ENCODE peak calls at places on chromosomes 6 and 20, in six cellular contexts. P is A549; E is GM20000; T is CD8-positive, alpha-beta T cell; Q is Panc1; K is GM23338. V is an unnamed sample.

GRCh38 chr20:43186312-43186711 is 3.4 kb downstream of the PTPRT start:
- DNase-seq in K (no peak), Q (no peak), E (no peak), P (no peak), T (no peak), V (no peak)

GRCh38 chr20:8853805-8854338 is 215.0 kb upstream of the PLCB4 start:
- DNase-seq in K (peak; percentile 87), P (peak; percentile 70), T (no peak), Q (peak; percentile 51), E (peak; percentile 45), V (no peak)

GRCh38 chr6:149840345-149841075 is 23.6 kb downstream of the LRP11 start:
- DNase-seq in P (peak; percentile 89), E (peak; percentile 66), Q (peak; percentile 62), T (peak; percentile 56), K (peak; percentile 86), V (no peak)

GRCh38 chr20:62772994-62773858 is 23.0 kb upstream of the MRGBP start:
- DNase-seq in T (no peak), P (no peak), Q (no peak), K (no peak), E (no peak), V (no peak)

GRCh38 chr6:11064836-11065235 is 20.7 kb upstream of the ELOVL2 start:
- DNase-seq in K (no peak), E (no peak), P (no peak), T (no peak), Q (no peak), V (no peak)

GRCh38 chr6:128882991-128883571 is at the start of gene LAMA2:
- DNase-seq in Q (no peak), T (no peak), K (peak; percentile 85), P (no peak), E (no peak), V (peak; percentile 56)

GRCh38 chr6:89221971-89222887 is 5.1 kb upstream of the GABRR1 start:
- DNase-seq in T (no peak), Q (no peak), P (no peak), K (no peak), E (no peak), V (no peak)

GRCh38 chr20:1469925-1470571 is 3.4 kb upstream of the NSFL1C start:
- DNase-seq in T (no peak), K (peak; percentile 89), E (peak; percentile 67), Q (peak; percentile 84), P (peak; percentile 91), V (peak; percentile 32)

GRCh38 chr20:59134182-59134581 is 29.4 kb upstream of the ZNF831 start:
- DNase-seq in E (no peak), K (no peak), P (no peak), T (no peak), Q (no peak), V (no peak)

GRCh38 chr6:77015350-77015749 is 447.9 kb downstream of the HTR1B start:
- DNase-seq in P (no peak), Q (no peak), K (no peak), T (no peak), E (no peak), V (no peak)

GRCh38 chr20:58308680-58309527 is 611 bp upstream of the RAB22A start:
- DNase-seq in T (peak; percentile 78), P (peak; percentile 54), E (peak; percentile 83), Q (no peak), K (peak; percentile 63), V (peak; percentile 47)

GRCh38 chr6:144415835-144416237 is 130.7 kb downstream of the UTRN start:
- DNase-seq in K (no peak), T (no peak), P (no peak), Q (peak; percentile 95), E (no peak), V (no peak)

GRCh38 chr20:4985658-4986057 is 15.7 kb downstream of the SLC23A2 start:
- DNase-seq in P (no peak), K (no peak), E (no peak), Q (no peak), T (no peak), V (no peak)

GRCh38 chr6:170137176-170137891 is 153.5 kb downstream of the DLL1 start:
- DNase-seq in E (no peak), Q (no peak), K (no peak), P (no peak), T (peak; percentile 21), V (no peak)

GRCh38 chr6:130961148-130961547 is 101.9 kb downstream of the EPB41L2 start:
- DNase-seq in P (no peak), E (no peak), T (no peak), Q (no peak), K (no peak), V (no peak)

GRCh38 chr20:62819494-62820174 is 2.8 kb downstream of the COL9A3 start:
- DNase-seq in Q (no peak), K (no peak), E (no peak), T (no peak), P (no peak), V (no peak)

GRCh38 chr6:15487262-15487661 is 175.6 kb downstream of the DTNBP1 start:
- DNase-seq in K (no peak), Q (no peak), E (no peak), T (no peak), P (no peak), V (no peak)

GRCh38 chr20:46994341-46994740 is 99.7 kb downstream of the EYA2 start:
- DNase-seq in T (no peak), K (no peak), E (peak; percentile 39), Q (no peak), P (no peak), V (no peak)

GRCh38 chr6:27865952-27866369 is 46.2 kb downstream of the OR2B2 start:
- DNase-seq in P (no peak), E (no peak), Q (no peak), K (peak; percentile 67), T (peak; percentile 56), V (no peak)

GRCh38 chr6:55047433-55048044 is 126.8 kb upstream of the HCRTR2 start:
- DNase-seq in T (no peak), P (no peak), K (no peak), E (peak; percentile 7), Q (no peak), V (no peak)

GRCh38 chr6:148983986-148984385 is 237.2 kb downstream of the UST start:
- DNase-seq in K (no peak), T (no peak), E (no peak), P (no peak), Q (no peak), V (no peak)

GRCh38 chr6:4459032-4459431 is 317.2 kb upstream of the CDYL start:
- DNase-seq in K (no peak), P (peak; percentile 21), E (no peak), T (no peak), Q (no peak), V (no peak)

GRCh38 chr6:13508711-13509705 is 21.6 kb upstream of the GFOD1 start:
- DNase-seq in T (no peak), E (no peak), P (no peak), K (peak; percentile 41), Q (no peak), V (no peak)

GRCh38 chr6:131755597-131755996 is 44.8 kb upstream of the CTAGE9 start:
- DNase-seq in P (no peak), T (no peak), Q (peak; percentile 48), E (no peak), K (no peak), V (no peak)

GRCh38 chr6:33595001-33595846 is 15.1 kb upstream of the BAK1 start:
- DNase-seq in P (no peak), Q (no peak), E (no peak), T (no peak), K (no peak), V (no peak)

DNA sequence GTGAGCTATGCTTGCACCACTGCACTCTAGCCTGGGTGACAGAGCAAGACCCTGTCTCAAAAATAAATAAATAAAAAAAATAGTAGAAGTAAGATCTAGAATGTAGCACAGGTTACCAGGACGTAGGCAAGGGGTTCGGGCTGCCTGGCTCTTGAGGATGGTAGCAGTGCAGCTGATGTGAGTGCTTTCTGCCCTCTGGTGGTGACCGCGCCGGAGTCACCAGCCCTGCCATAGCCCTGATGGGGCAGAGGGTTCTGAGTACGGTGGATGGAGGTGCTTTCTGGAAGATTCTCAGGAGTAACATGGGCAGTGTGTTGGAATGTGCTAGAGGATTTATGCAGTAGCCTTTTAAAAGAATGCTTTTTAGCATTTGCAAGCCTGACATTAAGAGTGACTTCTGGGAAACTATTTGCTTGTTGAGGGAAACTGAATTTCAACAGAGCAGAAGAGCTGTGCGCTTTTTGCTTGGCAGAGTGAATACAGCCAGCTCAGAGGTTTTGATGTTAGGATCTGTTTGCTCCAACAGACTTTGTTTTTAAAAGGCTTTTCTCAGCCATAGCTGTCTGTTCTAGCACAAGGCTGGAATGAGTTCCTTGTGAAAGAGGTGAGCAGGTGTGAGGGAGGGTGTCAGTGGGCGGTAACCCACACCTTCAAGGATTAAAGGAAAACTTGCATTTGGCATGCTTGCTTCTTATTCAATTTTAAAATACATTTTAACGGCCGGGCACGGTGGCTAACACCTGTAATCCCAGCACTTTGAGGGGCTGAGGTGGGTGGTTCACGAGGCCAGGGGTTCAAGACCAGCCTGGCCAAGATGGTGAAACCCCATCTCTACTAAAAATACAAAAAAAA is 65.9 kb downstream of the PTPN1 start:
- DNase-seq in Q (no peak), E (peak; percentile 60), P (peak; percentile 80), K (peak; percentile 80), T (peak; percentile 77), V (no peak)
- TF ChIP-seq CTCF in Q (peak; percentile 92), E (peak; percentile 63), P (peak; percentile 85), K (peak; percentile 90), T (no peak), V (peak; percentile 64)

GRCh38 chr20:34473262-34473883 is 42.8 kb upstream of the DYNLRB1 start:
- DNase-seq in P (peak; percentile 44), E (peak; percentile 57), Q (no peak), T (no peak), K (peak; percentile 71), V (peak; percentile 53)
- TF ChIP-seq CTCF in P (peak; percentile 65), E (peak; percentile 46), Q (peak; percentile 70), T (no peak), K (peak; percentile 79), V (no peak)

GRCh38 chr6:30795549-30796293 is 51.4 kb upstream of the IER3 start:
- DNase-seq in K (no peak), Q (no peak), P (no peak), E (no peak), T (no peak), V (no peak)

GRCh38 chr6:30787954-30788353 is 43.6 kb upstream of the IER3 start:
- DNase-seq in P (no peak), K (no peak), Q (no peak), T (no peak), E (no peak), V (no peak)

GRCh38 chr6:30793521-30794194 is 49.3 kb upstream of the IER3 start:
- DNase-seq in K (no peak), P (no peak), E (peak; percentile 72), T (peak; percentile 64), Q (no peak), V (no peak)

GRCh38 chr6:30789606-30790005 is 45.3 kb upstream of the IER3 start:
- DNase-seq in T (no peak), P (no peak), E (no peak), Q (no peak), K (no peak), V (no peak)

GRCh38 chr6:30790734-30791383 is 46.5 kb upstream of the IER3 start:
- DNase-seq in E (no peak), Q (no peak), T (no peak), K (peak; percentile 69), P (no peak), V (no peak)
- TF ChIP-seq CTCF in E (no peak), Q (no peak), T (no peak), K (peak; percentile 60), P (no peak), V (no peak)

GRCh38 chr6:16712931-16713484 is 48.3 kb downstream of the ATXN1 start:
- DNase-seq in Q (peak; percentile 95), E (no peak), P (no peak), T (no peak), K (peak; percentile 21), V (no peak)
- TF ChIP-seq CTCF in Q (peak; percentile 47), E (peak; percentile 37), P (peak; percentile 39), T (no peak), K (peak; percentile 22), V (no peak)

V was measured in mesothelial cell of epicardium.